ENCODE peak calls at places on chromosomes 16 and 17, in eight cellular contexts. One of them, this sample, is unnamed.
A peak's percentile ranks its signal among the peaks of the same experiment; 100 is the strongest.

GRCh38 chr16:28549301-28549899 is 4.3 kb upstream of the SGF29 start:
- DNase-seq in nephron progenitor cell: no peak
- DNase-seq in amygdala: no peak
- DNase-seq in NCI-H1092: no peak
- DNase-seq in AG04450: no peak
- DNase-seq in NCI-H446 treated with DMSO at 0.1 percent for 48 hours: no peak
- DNase-seq in cardiac fibroblast: peak; percentile 62
- DNase-seq in non-pigmented ciliary epithelial cell: no peak
- DNase-seq in this sample: peak; percentile 29

GRCh38 chr17:49549311-49549605 is 26.4 kb upstream of the NXPH3 start:
- DNase-seq in NCI-H1092: no peak
- DNase-seq in nephron progenitor cell: no peak
- DNase-seq in cardiac fibroblast: no peak
- DNase-seq in non-pigmented ciliary epithelial cell: no peak
- DNase-seq in amygdala: no peak
- DNase-seq in AG04450: no peak
- DNase-seq in NCI-H446 treated with DMSO at 0.1 percent for 48 hours: no peak
- DNase-seq in this sample: no peak

GRCh38 chr17:39081851-39082250 is 69.6 kb downstream of the PLXDC1 start:
- DNase-seq in NCI-H446 treated with DMSO at 0.1 percent for 48 hours: no peak
- DNase-seq in amygdala: no peak
- DNase-seq in NCI-H1092: no peak
- DNase-seq in non-pigmented ciliary epithelial cell: no peak
- DNase-seq in cardiac fibroblast: no peak
- DNase-seq in AG04450: no peak
- DNase-seq in nephron progenitor cell: no peak
- DNase-seq in this sample: no peak

GRCh38 chr17:21299981-21300600 is 15.6 kb downstream of the MAP2K3 start:
- DNase-seq in AG04450: no peak
- DNase-seq in non-pigmented ciliary epithelial cell: no peak
- DNase-seq in NCI-H446 treated with DMSO at 0.1 percent for 48 hours: no peak
- DNase-seq in nephron progenitor cell: no peak
- DNase-seq in NCI-H1092: no peak
- DNase-seq in cardiac fibroblast: no peak
- DNase-seq in amygdala: no peak
- DNase-seq in this sample: no peak

GRCh38 chr17:5123343-5124124 is 7.7 kb downstream of the USP6 start:
- DNase-seq in NCI-H1092: no peak
- DNase-seq in AG04450: no peak
- DNase-seq in cardiac fibroblast: no peak
- DNase-seq in nephron progenitor cell: no peak
- DNase-seq in NCI-H446 treated with DMSO at 0.1 percent for 48 hours: no peak
- DNase-seq in amygdala: no peak
- DNase-seq in non-pigmented ciliary epithelial cell: no peak
- DNase-seq in this sample: no peak

GRCh38 chr17:56540791-56541190 is 52.7 kb upstream of the NOG start:
- DNase-seq in NCI-H1092: no peak
- DNase-seq in non-pigmented ciliary epithelial cell: no peak
- DNase-seq in cardiac fibroblast: no peak
- DNase-seq in AG04450: no peak
- DNase-seq in amygdala: no peak
- DNase-seq in NCI-H446 treated with DMSO at 0.1 percent for 48 hours: no peak
- DNase-seq in nephron progenitor cell: no peak
- DNase-seq in this sample: peak; percentile 58

GRCh38 chr17:37446027-37446426 is 39.3 kb downstream of the TADA2A start:
- DNase-seq in cardiac fibroblast: no peak
- DNase-seq in NCI-H446 treated with DMSO at 0.1 percent for 48 hours: no peak
- DNase-seq in non-pigmented ciliary epithelial cell: peak; percentile 35
- DNase-seq in nephron progenitor cell: no peak
- DNase-seq in amygdala: no peak
- DNase-seq in AG04450: no peak
- DNase-seq in NCI-H1092: no peak
- DNase-seq in this sample: no peak

GRCh38 chr17:55547027-55547670 is 35.9 kb upstream of the SMIM36 start:
- DNase-seq in AG04450: no peak
- DNase-seq in nephron progenitor cell: no peak
- DNase-seq in NCI-H446 treated with DMSO at 0.1 percent for 48 hours: no peak
- DNase-seq in non-pigmented ciliary epithelial cell: no peak
- DNase-seq in amygdala: no peak
- DNase-seq in cardiac fibroblast: no peak
- DNase-seq in NCI-H1092: no peak
- DNase-seq in this sample: no peak

GRCh38 chr17:36888236-36888957 is 48.9 kb upstream of the LHX1 start:
- DNase-seq in non-pigmented ciliary epithelial cell: no peak
- DNase-seq in AG04450: no peak
- DNase-seq in cardiac fibroblast: no peak
- DNase-seq in amygdala: no peak
- DNase-seq in NCI-H1092: peak; percentile 20
- DNase-seq in NCI-H446 treated with DMSO at 0.1 percent for 48 hours: no peak
- DNase-seq in nephron progenitor cell: no peak
- DNase-seq in this sample: no peak

GRCh38 chr17:40355804-40356758 is 8.5 kb downstream of the GJD3 start:
- DNase-seq in AG04450: no peak
- DNase-seq in NCI-H446 treated with DMSO at 0.1 percent for 48 hours: no peak
- DNase-seq in cardiac fibroblast: no peak
- DNase-seq in nephron progenitor cell: peak; percentile 45
- DNase-seq in non-pigmented ciliary epithelial cell: no peak
- DNase-seq in amygdala: no peak
- DNase-seq in NCI-H1092: no peak
- DNase-seq in this sample: no peak

This sample was measured in HTR-8/SVneo.